ENCODE peak calls at places on chromosomes 11 and 22, in four cellular contexts. One of them, this sample, is unnamed. For H3K4me1 and H3K27me3, the result is how much of the 10 kb centered on the place peaks cover.

GRCh38 chr11:30760341-30760740 is 174.2 kb upstream of the MPPED2 start:
- DNase-seq in colonic mucosa: no peak
- DNase-seq in right atrium auricular region: no peak
- DNase-seq in heart left ventricle: no peak
- DNase-seq in this sample: no peak

GRCh38 chr11:46342237-46342636 is 5.0 kb upstream of the DGKZ start:
- DNase-seq in right atrium auricular region: no peak
- DNase-seq in colonic mucosa: no peak
- DNase-seq in heart left ventricle: peak
- DNase-seq in this sample: no peak

GRCh38 chr22:42169055-42169469 is 38.5 kb upstream of the CYP2D6 start:
- DNase-seq in colonic mucosa: peak
- DNase-seq in heart left ventricle: peak
- DNase-seq in right atrium auricular region: peak
- DNase-seq in this sample: no peak

GRCh38 chr11:124676386-124676785 is 2.7 kb downstream of the SPA17 start:
- DNase-seq in heart left ventricle: peak
- DNase-seq in colonic mucosa: peak
- DNase-seq in right atrium auricular region: no peak
- DNase-seq in this sample: peak

GRCh38 chr11:62544521-62545436 is 1.8 kb downstream of the AHNAK start:
- DNase-seq in right atrium auricular region: no peak
- DNase-seq in heart left ventricle: peak
- DNase-seq in colonic mucosa: peak
- DNase-seq in this sample: no peak

GRCh38 chr11:112525270-112525669 is 264.6 kb upstream of the PLET1 start:
- DNase-seq in right atrium auricular region: peak
- DNase-seq in heart left ventricle: peak
- DNase-seq in colonic mucosa: peak
- DNase-seq in this sample: peak

GRCh38 chr11:46445192-46445591 is 53.6 kb upstream of the CHRM4 start:
- DNase-seq in colonic mucosa: no peak
- DNase-seq in heart left ventricle: no peak
- DNase-seq in right atrium auricular region: no peak
- DNase-seq in this sample: no peak

GRCh38 chr11:128361451-128362020 is 225.8 kb downstream of the ETS1 start:
- DNase-seq in heart left ventricle: no peak
- DNase-seq in right atrium auricular region: no peak
- DNase-seq in colonic mucosa: no peak
- DNase-seq in this sample: no peak

GRCh38 chr11:34324466-34324865 is 33.3 kb downstream of the ABTB2 start:
- DNase-seq in colonic mucosa: no peak
- DNase-seq in heart left ventricle: no peak
- DNase-seq in right atrium auricular region: no peak
- DNase-seq in this sample: no peak

GRCh38 chr11:7559404-7560283 is 45.8 kb downstream of the PPFIBP2 start:
- DNase-seq in right atrium auricular region: no peak
- DNase-seq in colonic mucosa: no peak
- DNase-seq in heart left ventricle: no peak
- DNase-seq in this sample: no peak

GRCh38 chr11:36015806-36016205 is 71.9 kb downstream of the LDLRAD3 start:
- DNase-seq in heart left ventricle: peak
- DNase-seq in right atrium auricular region: peak
- DNase-seq in colonic mucosa: no peak
- DNase-seq in this sample: peak

GRCh38 chr11:36014906-36015305 is 71.0 kb downstream of the LDLRAD3 start:
- DNase-seq in colonic mucosa: no peak
- DNase-seq in heart left ventricle: no peak
- DNase-seq in right atrium auricular region: no peak
- DNase-seq in this sample: no peak

GRCh38 chr11:36013950-36014349 is 70.1 kb downstream of the LDLRAD3 start:
- DNase-seq in heart left ventricle: no peak
- DNase-seq in colonic mucosa: no peak
- DNase-seq in right atrium auricular region: no peak
- DNase-seq in this sample: no peak

GRCh38 chr11:36012979-36013378 is 69.1 kb downstream of the LDLRAD3 start:
- DNase-seq in right atrium auricular region: no peak
- DNase-seq in colonic mucosa: no peak
- DNase-seq in heart left ventricle: no peak
- DNase-seq in this sample: no peak

GRCh38 chr11:36014499-36014898 is 70.6 kb downstream of the LDLRAD3 start:
- DNase-seq in heart left ventricle: no peak
- DNase-seq in colonic mucosa: no peak
- DNase-seq in right atrium auricular region: no peak
- DNase-seq in this sample: no peak
- TF ChIP-seq CTCF in heart left ventricle: no peak
- TF ChIP-seq CTCF in colonic mucosa: no peak
- TF ChIP-seq CTCF in right atrium auricular region: no peak
- TF ChIP-seq CTCF in this sample: no peak

DNA sequence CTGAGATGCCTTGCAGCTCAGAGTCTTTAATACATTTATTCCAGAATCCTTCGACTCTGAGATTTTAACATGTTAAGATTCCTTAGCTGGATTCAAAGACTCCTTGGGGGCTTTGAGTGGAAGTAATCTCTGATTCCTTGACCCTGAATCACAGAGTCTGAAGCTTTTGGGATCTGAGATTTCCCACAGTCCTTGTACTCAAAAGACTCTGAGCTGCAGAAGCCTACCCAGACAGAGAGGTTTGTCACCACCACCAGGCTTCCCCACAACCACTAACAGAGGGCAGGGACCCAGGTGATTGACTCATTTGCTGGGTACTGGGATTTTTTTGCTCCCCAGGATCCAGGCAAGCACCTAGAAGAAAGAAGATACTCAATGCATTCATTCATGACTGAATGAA is 1.4 kb upstream of the SERPINH1 start:
- DNase-seq in heart left ventricle: no peak
- DNase-seq in colonic mucosa: no peak
- DNase-seq in right atrium auricular region: no peak
- DNase-seq in this sample: no peak
- H3K4me1 ChIP-seq in heart left ventricle: half or more
- H3K4me1 ChIP-seq in colonic mucosa: under half
- H3K4me1 ChIP-seq in right atrium auricular region: under half
- H3K4me1 ChIP-seq in this sample: half or more

GRCh38 chr22:19756288-19757128 is 4.1 kb upstream of the TBX1 start:
- DNase-seq in colonic mucosa: peak
- DNase-seq in right atrium auricular region: no peak
- DNase-seq in heart left ventricle: peak
- DNase-seq in this sample: no peak
- H3K27me3 ChIP-seq in colonic mucosa: half or more
- H3K27me3 ChIP-seq in right atrium auricular region: under half
- H3K27me3 ChIP-seq in heart left ventricle: half or more
- H3K27me3 ChIP-seq in this sample: half or more

GRCh38 chr11:32115406-32115805 is 24.5 kb downstream of the RCN1 start:
- DNase-seq in heart left ventricle: no peak
- DNase-seq in right atrium auricular region: no peak
- DNase-seq in colonic mucosa: no peak
- DNase-seq in this sample: no peak
- TF ChIP-seq CTCF in heart left ventricle: no peak
- TF ChIP-seq CTCF in right atrium auricular region: no peak
- TF ChIP-seq CTCF in colonic mucosa: no peak
- TF ChIP-seq CTCF in this sample: no peak

GRCh38 chr22:36351921-36352774 is 35.6 kb downstream of the MYH9 start:
- DNase-seq in heart left ventricle: no peak
- DNase-seq in right atrium auricular region: no peak
- DNase-seq in colonic mucosa: no peak
- DNase-seq in this sample: no peak

GRCh38 chr22:36352775-36353507 is 34.8 kb downstream of the MYH9 start:
- DNase-seq in colonic mucosa: no peak
- DNase-seq in right atrium auricular region: peak
- DNase-seq in heart left ventricle: peak
- DNase-seq in this sample: peak

GRCh38 chr22:36355894-36356293 is 31.9 kb downstream of the MYH9 start:
- DNase-seq in heart left ventricle: no peak
- DNase-seq in right atrium auricular region: no peak
- DNase-seq in colonic mucosa: no peak
- DNase-seq in this sample: no peak

GRCh38 chr22:36356708-36357694 is 30.8 kb downstream of the MYH9 start:
- DNase-seq in right atrium auricular region: no peak
- DNase-seq in colonic mucosa: no peak
- DNase-seq in heart left ventricle: no peak
- DNase-seq in this sample: no peak

GRCh38 chr22:36355362-36355761 is 32.4 kb downstream of the MYH9 start:
- DNase-seq in heart left ventricle: no peak
- DNase-seq in right atrium auricular region: no peak
- DNase-seq in colonic mucosa: no peak
- DNase-seq in this sample: no peak
- H3K4me1 ChIP-seq in heart left ventricle: half or more
- H3K4me1 ChIP-seq in right atrium auricular region: under half
- H3K4me1 ChIP-seq in colonic mucosa: under half
- H3K4me1 ChIP-seq in this sample: under half